ENCODE peak calls at places on chromosomes 11 and 22, in five cellular contexts. C, W, L, Q and F are unnamed samples.

GRCh38 chr11:68541983-68542382 is 81.4 kb downstream of the PPP6R3 start:
- DNase-seq in C (no peak), W (peak), L (no peak), Q (no peak), F (no peak)

GRCh38 chr11:11605821-11606450 is 15.9 kb downstream of the GALNT18 start:
- DNase-seq in C (no peak), W (peak), L (no peak), Q (no peak), F (no peak)

GRCh38 chr11:78416285-78417174 is 1.1 kb downstream of the GAB2 start:
- DNase-seq in C (peak), W (peak), L (peak), Q (peak), F (peak)

GRCh38 chr22:19723165-19723989 is at the start of gene GP1BB:
- DNase-seq in C (no peak), W (peak), L (no peak), Q (peak), F (no peak)

GRCh38 chr11:12599408-12600143 is 74.6 kb upstream of the TEAD1 start:
- DNase-seq in C (no peak), W (peak), L (no peak), Q (no peak), F (no peak)

GRCh38 chr11:46296520-46297448 is 19.3 kb downstream of the CREB3L1 start:
- DNase-seq in C (no peak), W (peak), L (peak), Q (peak), F (peak)

GRCh38 chr11:46889689-46890475 is 28.5 kb downstream of the LRP4 start:
- DNase-seq in C (no peak), W (peak), L (peak), Q (peak), F (peak)

GRCh38 chr22:40512426-40513136 is 123.9 kb downstream of the MRTFA start:
- DNase-seq in C (no peak), W (peak), L (peak), Q (peak), F (peak)

GRCh38 chr11:121514998-121515671 is 62.4 kb upstream of the SORL1-AS1 start:
- DNase-seq in C (no peak), W (no peak), L (no peak), Q (no peak), F (no peak)

GRCh38 chr11:122038543-122038942 is 77.5 kb downstream of the BLID start:
- DNase-seq in C (no peak), W (no peak), L (peak), Q (peak), F (peak)

GRCh38 chr22:50528682-50529415 is 963 bp downstream of the TYMP start:
- DNase-seq in C (no peak), W (peak), L (no peak), Q (no peak), F (peak)

GRCh38 chr11:95359756-95360155 is 128.8 kb upstream of the SESN3 start:
- DNase-seq in C (no peak), W (no peak), L (no peak), Q (no peak), F (no peak)

GRCh38 chr22:43580351-43580750 is 168.5 kb downstream of the MPPED1 start:
- DNase-seq in C (no peak), W (no peak), L (no peak), Q (no peak), F (no peak)

GRCh38 chr22:45866398-45867117 is 110.4 kb downstream of the WNT7B start:
- DNase-seq in C (no peak), W (peak), L (no peak), Q (no peak), F (no peak)

GRCh38 chr11:94147433-94147845 is 18.8 kb downstream of the PANX1 start:
- DNase-seq in C (no peak), W (no peak), L (no peak), Q (no peak), F (no peak)

GRCh38 chr11:122344281-122344680 is 228.3 kb upstream of the BLID start:
- DNase-seq in C (no peak), W (no peak), L (peak), Q (peak), F (no peak)

GRCh38 chr22:42692239-42693054 is 28.2 kb downstream of the A4GALT start:
- DNase-seq in C (no peak), W (no peak), L (no peak), Q (no peak), F (no peak)

GRCh38 chr11:27372159-27372558 is 9.1 kb upstream of the CCDC34 start:
- DNase-seq in C (no peak), W (no peak), L (no peak), Q (no peak), F (no peak)

GRCh38 chr11:44529895-44530412 is 35.5 kb upstream of the CD82 start:
- DNase-seq in C (no peak), W (no peak), L (no peak), Q (no peak), F (no peak)

GRCh38 chr22:20156611-20157415 is 6.0 kb upstream of the CCDC188 start:
- DNase-seq in C (no peak), W (peak), L (peak), Q (peak), F (peak)

GRCh38 chr22:45677060-45677459 is 5.4 kb downstream of the ATXN10 start:
- DNase-seq in C (no peak), W (no peak), L (no peak), Q (no peak), F (no peak)

GRCh38 chr11:35167451-35167954 is 28.5 kb downstream of the CD44 start:
- DNase-seq in C (no peak), W (no peak), L (no peak), Q (no peak), F (no peak)

GRCh38 chr22:18145676-18146388 is 4.1 kb upstream of the USP18 start:
- DNase-seq in C (no peak), W (no peak), L (no peak), Q (no peak), F (no peak)

GRCh38 chr22:42768385-42769035 is 47.8 kb upstream of the A4GALT start:
- DNase-seq in C (no peak), W (peak), L (no peak), Q (no peak), F (no peak)

GRCh38 chr11:16154715-16155396 is 201.5 kb downstream of the SOX6 start:
- DNase-seq in C (no peak), W (peak), L (no peak), Q (peak), F (no peak)

GRCh38 chr22:41833369-41834004 is 582 bp downstream of the SREBF2 start:
- DNase-seq in C (no peak), W (no peak), L (no peak), Q (no peak), F (peak)

GRCh38 chr11:99068832-99069231 is 48.1 kb downstream of the CNTN5 start:
- DNase-seq in C (no peak), W (no peak), L (peak), Q (no peak), F (no peak)